ENCODE peak calls at places on chromosomes 4 and X, in seven cellular contexts. One of them, this sample, is unnamed. For H3K4me1, the result is how much of the 10 kb centered on the place peaks cover.

GRCh38 chrX:74259879-74260491 is 44.0 kb upstream of the ZCCHC13 start:
- DNase-seq in PC-3: no peak
- DNase-seq in effector memory CD4-positive, alpha-beta T cell: no peak
- DNase-seq in Panc1: no peak
- DNase-seq in body of pancreas: no peak
- DNase-seq in uterus: no peak
- DNase-seq in mesenchymal stem cell: no peak
- DNase-seq in this sample: no peak

GRCh38 chr4:7187297-7187592 is 5.1 kb upstream of the SORCS2 start:
- DNase-seq in PC-3: no peak
- DNase-seq in effector memory CD4-positive, alpha-beta T cell: no peak
- DNase-seq in Panc1: no peak
- DNase-seq in body of pancreas: no peak
- DNase-seq in uterus: peak
- DNase-seq in mesenchymal stem cell: no peak
- DNase-seq in this sample: no peak

GRCh38 chr4:138037716-138038115 is 204.4 kb downstream of the SLC7A11 start:
- DNase-seq in PC-3: no peak
- DNase-seq in effector memory CD4-positive, alpha-beta T cell: no peak
- DNase-seq in Panc1: no peak
- DNase-seq in body of pancreas: no peak
- DNase-seq in uterus: no peak
- DNase-seq in mesenchymal stem cell: peak
- DNase-seq in this sample: peak

GRCh38 chrX:154401045-154401799 is 3.0 kb downstream of the RPL10 start:
- DNase-seq in PC-3: peak
- DNase-seq in effector memory CD4-positive, alpha-beta T cell: no peak
- DNase-seq in Panc1: no peak
- DNase-seq in body of pancreas: no peak
- DNase-seq in uterus: no peak
- DNase-seq in mesenchymal stem cell: peak
- DNase-seq in this sample: peak

GRCh38 chr4:55373461-55373860 is 22.3 kb upstream of the TMEM165 start:
- DNase-seq in PC-3: no peak
- DNase-seq in effector memory CD4-positive, alpha-beta T cell: no peak
- DNase-seq in Panc1: no peak
- DNase-seq in body of pancreas: no peak
- DNase-seq in uterus: no peak
- DNase-seq in mesenchymal stem cell: no peak
- DNase-seq in this sample: no peak

GRCh38 chr4:78644744-78645330 is 93.3 kb downstream of the ANXA3 start:
- DNase-seq in PC-3: peak
- DNase-seq in effector memory CD4-positive, alpha-beta T cell: no peak
- DNase-seq in Panc1: peak
- DNase-seq in body of pancreas: peak
- DNase-seq in uterus: peak
- DNase-seq in mesenchymal stem cell: peak
- DNase-seq in this sample: peak

GRCh38 chrX:53000447-53001208 is 42.3 kb upstream of the FAM156A start:
- DNase-seq in PC-3: no peak
- DNase-seq in effector memory CD4-positive, alpha-beta T cell: no peak
- DNase-seq in Panc1: no peak
- DNase-seq in body of pancreas: no peak
- DNase-seq in uterus: no peak
- DNase-seq in mesenchymal stem cell: no peak
- DNase-seq in this sample: no peak

GRCh38 chr4:87382931-87383330 is 8.1 kb downstream of the HSD17B11 start:
- DNase-seq in PC-3: no peak
- DNase-seq in effector memory CD4-positive, alpha-beta T cell: no peak
- DNase-seq in Panc1: no peak
- DNase-seq in body of pancreas: no peak
- DNase-seq in uterus: no peak
- DNase-seq in mesenchymal stem cell: no peak
- DNase-seq in this sample: no peak

GRCh38 chrX:8849945-8850344 is 48.8 kb upstream of the FAM9A start:
- DNase-seq in PC-3: no peak
- DNase-seq in effector memory CD4-positive, alpha-beta T cell: no peak
- DNase-seq in Panc1: no peak
- DNase-seq in body of pancreas: no peak
- DNase-seq in uterus: no peak
- DNase-seq in mesenchymal stem cell: no peak
- DNase-seq in this sample: no peak

GRCh38 chr4:88765729-88766128 is 68.1 kb upstream of the NAP1L5 start:
- DNase-seq in PC-3: peak
- DNase-seq in effector memory CD4-positive, alpha-beta T cell: no peak
- DNase-seq in Panc1: no peak
- DNase-seq in body of pancreas: peak
- DNase-seq in uterus: no peak
- DNase-seq in mesenchymal stem cell: peak
- DNase-seq in this sample: no peak

GRCh38 chr4:184267673-184268573 is 50.2 kb upstream of the ENPP6 start:
- DNase-seq in PC-3: peak
- DNase-seq in effector memory CD4-positive, alpha-beta T cell: peak
- DNase-seq in Panc1: peak
- DNase-seq in body of pancreas: peak
- DNase-seq in uterus: no peak
- DNase-seq in mesenchymal stem cell: peak
- DNase-seq in this sample: peak

GRCh38 chr4:140427919-140428471 is 547 bp upstream of the CLGN start:
- DNase-seq in PC-3: no peak
- DNase-seq in effector memory CD4-positive, alpha-beta T cell: no peak
- DNase-seq in Panc1: peak
- DNase-seq in body of pancreas: peak
- DNase-seq in uterus: no peak
- DNase-seq in mesenchymal stem cell: peak
- DNase-seq in this sample: peak

GRCh38 chrX:32448320-32448719 is 763.0 kb downstream of the DMD start:
- DNase-seq in PC-3: no peak
- DNase-seq in effector memory CD4-positive, alpha-beta T cell: no peak
- DNase-seq in Panc1: no peak
- DNase-seq in body of pancreas: no peak
- DNase-seq in uterus: no peak
- DNase-seq in mesenchymal stem cell: peak
- DNase-seq in this sample: no peak

GRCh38 chr4:140095694-140096482 is 58.1 kb downstream of the MAML3 start:
- DNase-seq in PC-3: peak
- DNase-seq in effector memory CD4-positive, alpha-beta T cell: no peak
- DNase-seq in Panc1: no peak
- DNase-seq in body of pancreas: peak
- DNase-seq in uterus: no peak
- DNase-seq in mesenchymal stem cell: peak
- DNase-seq in this sample: peak

GRCh38 chr4:153248641-153249198 is 44.5 kb downstream of the TRIM2 start:
- DNase-seq in PC-3: no peak
- DNase-seq in effector memory CD4-positive, alpha-beta T cell: no peak
- DNase-seq in Panc1: no peak
- DNase-seq in body of pancreas: no peak
- DNase-seq in uterus: peak
- DNase-seq in mesenchymal stem cell: no peak
- DNase-seq in this sample: no peak

GRCh38 chrX:46488712-46489111 is 56.5 kb downstream of the ZNF674 start:
- DNase-seq in PC-3: no peak
- DNase-seq in effector memory CD4-positive, alpha-beta T cell: no peak
- DNase-seq in Panc1: no peak
- DNase-seq in body of pancreas: no peak
- DNase-seq in uterus: no peak
- DNase-seq in mesenchymal stem cell: no peak
- DNase-seq in this sample: no peak

GRCh38 chr4:24855741-24856140 is 57.1 kb downstream of the CCDC149 start:
- DNase-seq in PC-3: no peak
- DNase-seq in effector memory CD4-positive, alpha-beta T cell: no peak
- DNase-seq in Panc1: no peak
- DNase-seq in body of pancreas: no peak
- DNase-seq in uterus: no peak
- DNase-seq in mesenchymal stem cell: no peak
- DNase-seq in this sample: no peak

GRCh38 chr4:24857996-24858395 is 54.8 kb downstream of the CCDC149 start:
- DNase-seq in PC-3: no peak
- DNase-seq in effector memory CD4-positive, alpha-beta T cell: no peak
- DNase-seq in Panc1: no peak
- DNase-seq in body of pancreas: no peak
- DNase-seq in uterus: no peak
- DNase-seq in mesenchymal stem cell: peak
- DNase-seq in this sample: no peak

GRCh38 chr4:24853142-24853541 is 57.8 kb downstream of the SOD3 start:
- DNase-seq in PC-3: peak
- DNase-seq in effector memory CD4-positive, alpha-beta T cell: no peak
- DNase-seq in Panc1: no peak
- DNase-seq in body of pancreas: no peak
- DNase-seq in uterus: no peak
- DNase-seq in mesenchymal stem cell: peak
- DNase-seq in this sample: no peak

GRCh38 chr4:24858550-24858949 is 54.3 kb downstream of the CCDC149 start:
- DNase-seq in PC-3: no peak
- DNase-seq in effector memory CD4-positive, alpha-beta T cell: no peak
- DNase-seq in Panc1: no peak
- DNase-seq in body of pancreas: no peak
- DNase-seq in uterus: no peak
- DNase-seq in mesenchymal stem cell: no peak
- DNase-seq in this sample: no peak

DNA sequence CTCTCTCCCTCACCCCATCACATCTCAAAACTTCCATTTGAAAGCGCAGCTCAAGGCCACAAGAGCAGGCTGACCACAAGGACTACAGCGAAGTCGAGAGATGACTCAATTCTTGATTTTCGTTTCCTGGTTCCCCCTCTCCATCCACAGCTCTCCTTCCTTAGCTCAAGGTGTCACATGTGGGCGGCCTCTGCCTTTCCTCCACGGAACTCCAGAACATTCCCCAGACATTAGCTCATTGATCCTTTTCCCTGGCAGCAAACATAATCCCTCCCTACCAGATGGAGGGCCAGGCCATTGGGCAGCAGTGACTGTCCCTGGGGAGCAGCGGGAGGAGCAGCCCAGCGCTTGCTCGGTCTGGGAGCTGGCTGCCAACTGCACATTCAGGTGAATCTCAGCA is 56.3 kb downstream of the CCDC149 start:
- DNase-seq in PC-3: no peak
- DNase-seq in effector memory CD4-positive, alpha-beta T cell: no peak
- DNase-seq in Panc1: no peak
- DNase-seq in body of pancreas: no peak
- DNase-seq in uterus: no peak
- DNase-seq in mesenchymal stem cell: peak
- DNase-seq in this sample: no peak
- H3K4me1 ChIP-seq in PC-3: under half
- H3K4me1 ChIP-seq in effector memory CD4-positive, alpha-beta T cell: under half
- H3K4me1 ChIP-seq in Panc1: under half
- H3K4me1 ChIP-seq in body of pancreas: under half
- H3K4me1 ChIP-seq in uterus: under half
- H3K4me1 ChIP-seq in mesenchymal stem cell: under half
- H3K4me1 ChIP-seq in this sample: under half

GRCh38 chrX:65707153-65707552 is 39.7 kb downstream of the MSN start:
- DNase-seq in PC-3: no peak
- DNase-seq in effector memory CD4-positive, alpha-beta T cell: no peak
- DNase-seq in Panc1: no peak
- DNase-seq in body of pancreas: no peak
- DNase-seq in uterus: no peak
- DNase-seq in mesenchymal stem cell: peak
- DNase-seq in this sample: no peak
- H3K4me1 ChIP-seq in PC-3: under half
- H3K4me1 ChIP-seq in effector memory CD4-positive, alpha-beta T cell: under half
- H3K4me1 ChIP-seq in Panc1: under half
- H3K4me1 ChIP-seq in body of pancreas: under half
- H3K4me1 ChIP-seq in uterus: under half
- H3K4me1 ChIP-seq in mesenchymal stem cell: under half
- H3K4me1 ChIP-seq in this sample: under half

GRCh38 chr4:83234902-83235644 is 49.5 kb downstream of the COQ2 start:
- DNase-seq in PC-3: peak
- DNase-seq in effector memory CD4-positive, alpha-beta T cell: no peak
- DNase-seq in Panc1: no peak
- DNase-seq in body of pancreas: no peak
- DNase-seq in uterus: no peak
- DNase-seq in mesenchymal stem cell: no peak
- DNase-seq in this sample: no peak

GRCh38 chr4:83230928-83231327 is 53.7 kb downstream of the COQ2 start:
- DNase-seq in PC-3: no peak
- DNase-seq in effector memory CD4-positive, alpha-beta T cell: no peak
- DNase-seq in Panc1: no peak
- DNase-seq in body of pancreas: no peak
- DNase-seq in uterus: no peak
- DNase-seq in mesenchymal stem cell: no peak
- DNase-seq in this sample: no peak

GRCh38 chr4:83232087-83232486 is 52.5 kb downstream of the COQ2 start:
- DNase-seq in PC-3: no peak
- DNase-seq in effector memory CD4-positive, alpha-beta T cell: no peak
- DNase-seq in Panc1: no peak
- DNase-seq in body of pancreas: no peak
- DNase-seq in uterus: no peak
- DNase-seq in mesenchymal stem cell: no peak
- DNase-seq in this sample: no peak

GRCh38 chr4:83237591-83237990 is 47.0 kb downstream of the COQ2 start:
- DNase-seq in PC-3: no peak
- DNase-seq in effector memory CD4-positive, alpha-beta T cell: no peak
- DNase-seq in Panc1: no peak
- DNase-seq in body of pancreas: no peak
- DNase-seq in uterus: no peak
- DNase-seq in mesenchymal stem cell: no peak
- DNase-seq in this sample: no peak

DNA sequence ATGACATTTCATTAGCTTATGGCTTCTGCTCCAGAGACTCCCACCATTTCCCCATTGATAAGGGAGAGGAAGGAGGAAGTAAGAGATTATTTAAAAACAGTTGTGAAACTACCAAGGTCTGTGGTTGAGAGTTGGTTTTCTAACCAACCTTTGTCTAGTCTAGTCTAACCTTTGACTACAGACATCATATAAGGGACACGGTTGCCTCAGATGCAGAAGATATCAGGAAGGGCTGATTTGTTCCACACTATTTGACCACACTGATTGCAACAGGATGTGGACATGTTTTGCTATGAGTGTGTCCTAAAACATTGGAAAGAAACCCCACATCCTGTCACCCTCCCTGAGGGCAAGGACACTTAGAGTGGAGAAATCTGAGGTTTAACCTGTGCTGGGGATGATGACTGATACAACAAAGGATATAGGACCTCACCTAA is 53.0 kb downstream of the COQ2 start:
- DNase-seq in PC-3: peak
- DNase-seq in effector memory CD4-positive, alpha-beta T cell: no peak
- DNase-seq in Panc1: no peak
- DNase-seq in body of pancreas: peak
- DNase-seq in uterus: no peak
- DNase-seq in mesenchymal stem cell: peak
- DNase-seq in this sample: no peak
- H3K4me1 ChIP-seq in PC-3: under half
- H3K4me1 ChIP-seq in effector memory CD4-positive, alpha-beta T cell: under half
- H3K4me1 ChIP-seq in Panc1: under half
- H3K4me1 ChIP-seq in body of pancreas: under half
- H3K4me1 ChIP-seq in uterus: under half
- H3K4me1 ChIP-seq in mesenchymal stem cell: under half
- H3K4me1 ChIP-seq in this sample: under half

GRCh38 chr4:3387943-3388348 is 53.8 kb upstream of the HGFAC start:
- DNase-seq in PC-3: peak
- DNase-seq in effector memory CD4-positive, alpha-beta T cell: no peak
- DNase-seq in Panc1: no peak
- DNase-seq in body of pancreas: peak
- DNase-seq in uterus: peak
- DNase-seq in mesenchymal stem cell: peak
- DNase-seq in this sample: no peak
- H3K4me1 ChIP-seq in PC-3: under half
- H3K4me1 ChIP-seq in effector memory CD4-positive, alpha-beta T cell: under half
- H3K4me1 ChIP-seq in Panc1: under half
- H3K4me1 ChIP-seq in body of pancreas: under half
- H3K4me1 ChIP-seq in uterus: under half
- H3K4me1 ChIP-seq in mesenchymal stem cell: under half
- H3K4me1 ChIP-seq in this sample: under half